ENCODE peak calls at places on chromosomes 5 and 9, in six cellular contexts. J is lower lobe of right lung, R is neural progenitor cell, Q is tibial artery, G is psoas muscle, O is PC-9. E is an unnamed sample.
A peak's percentile ranks its signal among the peaks of the same experiment; 100 is the strongest.

GRCh38 chr9:81335879-81336421 is 353.4 kb downstream of the TLE1 start:
- DNase-seq in J (no peak), R (no peak), Q (no peak), G (no peak), O (no peak), E (no peak)

GRCh38 chr5:81633471-81633870 is 117.4 kb downstream of the SSBP2 start:
- DNase-seq in J (no peak), R (no peak), Q (no peak), G (no peak), O (no peak), E (no peak)

GRCh38 chr5:132837868-132838267 is 7.4 kb upstream of the SHROOM1 start:
- DNase-seq in J (no peak), R (no peak), Q (no peak), G (no peak), O (peak; percentile 38), E (no peak)

GRCh38 chr9:128455849-128456612 is at the start of gene ODF2:
- DNase-seq in J (peak; percentile 98), R (peak; percentile 98), Q (peak; percentile 98), G (peak; percentile 98), O (peak; percentile 99), E (peak; percentile 98)

GRCh38 chr9:98172604-98173003 is 19.8 kb downstream of the CORO2A start:
- DNase-seq in J (no peak), R (peak; percentile 47), Q (no peak), G (no peak), O (peak; percentile 76), E (no peak)

GRCh38 chr5:152376871-152377270 is 28.2 kb downstream of the NMUR2 start:
- DNase-seq in J (no peak), R (no peak), Q (no peak), G (no peak), O (no peak), E (no peak)

GRCh38 chr5:125549322-125549871 is 803.0 kb upstream of the ZNF608 start:
- DNase-seq in J (no peak), R (no peak), Q (no peak), G (no peak), O (no peak), E (no peak)

GRCh38 chr5:53331463-53331862 is 149.0 kb upstream of the FST start:
- DNase-seq in J (no peak), R (no peak), Q (no peak), G (no peak), O (no peak), E (no peak)

DNA sequence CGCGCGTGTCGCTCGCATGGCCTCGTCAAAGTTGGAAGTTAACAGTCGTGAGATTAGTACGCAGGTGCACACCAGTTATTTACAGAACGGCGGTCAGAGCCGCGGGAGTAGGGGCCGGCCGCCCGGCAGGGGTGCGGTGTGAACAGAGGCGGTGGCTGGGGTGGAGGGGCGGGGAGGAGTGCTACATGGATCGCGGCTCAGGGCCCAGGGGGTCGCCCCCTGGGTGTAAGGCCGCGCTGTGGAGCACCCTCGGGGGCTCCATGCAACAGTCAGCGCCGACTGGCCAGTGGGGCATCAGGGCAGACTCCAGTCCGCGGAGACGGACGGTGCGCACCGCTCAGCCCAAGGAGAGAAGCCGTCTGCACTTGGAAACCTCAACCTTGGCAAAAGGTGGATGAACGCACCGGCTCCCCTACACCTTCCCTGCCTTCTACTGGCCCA is 60.3 kb downstream of the ZNF354C start:
- DNase-seq in J (peak; percentile 40), R (no peak), Q (peak; percentile 51), G (no peak), O (no peak), E (no peak)
- H3K9me3 ChIP-seq in J (no peaks in the 10 kb centered on the region), R (no peaks in the 10 kb centered on the region), Q (no peaks in the 10 kb centered on the region), G (no peaks in the 10 kb centered on the region), O (no peaks in the 10 kb centered on the region), E (no peaks in the 10 kb centered on the region)

DNA sequence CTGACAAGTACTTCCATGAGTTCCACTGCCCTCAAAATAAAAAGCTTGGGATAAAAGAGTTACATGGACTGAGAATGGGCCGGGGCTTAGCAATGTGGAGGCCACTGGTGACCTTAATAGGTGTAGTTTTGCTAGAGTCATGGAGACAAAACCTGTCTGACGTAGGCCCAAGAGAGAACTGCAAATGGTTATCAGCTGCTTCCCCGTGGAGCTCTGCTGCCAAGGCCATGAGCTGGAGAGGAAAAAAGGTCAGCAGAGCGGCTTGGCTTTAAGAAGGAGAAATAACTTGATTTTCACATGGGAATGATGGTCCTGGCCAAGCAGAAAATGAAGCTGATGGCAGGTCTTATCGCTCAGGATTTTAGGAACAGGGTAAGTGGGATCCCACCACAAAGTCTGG is 3.7 kb upstream of the SURF6 start:
- DNase-seq in J (no peak), R (no peak), Q (no peak), G (no peak), O (no peak), E (no peak)
- H3K9me3 ChIP-seq in J (no peaks in the 10 kb centered on the region), R (no peaks in the 10 kb centered on the region), Q (no peaks in the 10 kb centered on the region), G (no peaks in the 10 kb centered on the region), O (no peaks in the 10 kb centered on the region), E (no peaks in the 10 kb centered on the region)

DNA sequence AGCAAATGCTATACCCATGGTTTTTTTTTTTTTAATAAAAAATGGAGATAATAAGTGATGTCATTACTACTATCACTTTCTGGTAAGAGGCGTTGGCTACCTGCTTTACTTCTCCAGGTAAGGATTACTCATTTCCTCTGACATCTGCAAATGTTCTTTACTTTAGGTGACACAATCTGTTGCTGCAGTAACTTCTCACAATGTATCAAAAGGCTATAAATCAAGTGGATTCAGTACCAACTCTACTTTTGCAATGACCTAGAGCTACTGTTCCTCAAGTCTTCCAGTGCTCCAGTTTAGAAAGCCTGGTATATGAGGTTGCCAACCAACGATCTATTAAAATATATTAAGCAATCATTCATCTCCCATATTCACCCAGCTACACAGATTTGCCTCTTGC is 129.1 kb downstream of the PLK2 start:
- DNase-seq in J (no peak), R (no peak), Q (no peak), G (no peak), O (no peak), E (no peak)
- H3K9me3 ChIP-seq in J (no peaks in the 10 kb centered on the region), R (no peaks in the 10 kb centered on the region), Q (no peaks in the 10 kb centered on the region), G (no peaks in the 10 kb centered on the region), O (peaks cover 8% of the 10 kb centered on the region), E (no peaks in the 10 kb centered on the region)

GRCh38 chr5:140795259-140795641 is 598 bp downstream of the PCDHA2 start:
- DNase-seq in J (no peak), R (peak; percentile 50), Q (no peak), G (no peak), O (no peak), E (no peak)
- H3K9me3 ChIP-seq in J (peaks cover 30% of the 10 kb centered on the region), R (peaks cover 14% of the 10 kb centered on the region), Q (no peaks in the 10 kb centered on the region), G (peaks cover 8% of the 10 kb centered on the region), O (peaks cover 24% of the 10 kb centered on the region), E (peaks cover 2% of the 10 kb centered on the region)

DNA sequence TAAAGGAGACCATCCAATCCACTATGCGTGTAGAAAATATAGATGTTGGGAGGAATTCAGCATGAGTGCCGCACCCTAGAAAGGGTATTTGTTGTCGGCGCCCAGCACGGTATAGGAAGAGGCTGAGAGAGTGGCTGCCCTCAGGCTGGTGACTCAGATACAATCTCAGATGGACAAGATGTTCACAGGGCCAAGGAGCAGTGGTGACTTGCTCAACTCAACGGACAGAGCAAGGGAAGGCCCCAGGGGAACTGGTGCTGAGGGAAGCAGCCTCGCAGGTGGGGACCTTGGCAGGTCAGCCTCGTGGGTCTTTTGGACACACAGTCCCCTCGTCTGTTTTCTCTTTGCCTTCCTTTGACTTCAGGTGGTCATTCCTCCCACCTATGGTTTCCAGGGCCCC is 28.0 kb upstream of the IRX2 start:
- DNase-seq in J (no peak), R (no peak), Q (no peak), G (no peak), O (no peak), E (no peak)
- H3K9me3 ChIP-seq in J (no peaks in the 10 kb centered on the region), R (no peaks in the 10 kb centered on the region), Q (no peaks in the 10 kb centered on the region), G (no peaks in the 10 kb centered on the region), O (peaks cover 17% of the 10 kb centered on the region), E (no peaks in the 10 kb centered on the region)

E was measured in T-helper 17 cell.